ENCODE peak calls at places on chromosomes 11 and 22, in nine cellular contexts. U, L, H, D, R, B, X, Z and P are unnamed samples.

GRCh38 chr11:78139422-78140391 is at the start of gene ALG8:
- DNase-seq in U (peak; percentile 85), L (peak; percentile 87), H (peak; percentile 95), D (peak; percentile 88), R (peak; percentile 99), B (peak; percentile 98), X (peak; percentile 97), Z (peak; percentile 99), P (peak; percentile 92)

GRCh38 chr11:134725939-134726639 is 314.0 kb upstream of the B3GAT1 start:
- DNase-seq in U (peak; percentile 35), L (no peak), H (peak; percentile 33), D (peak; percentile 44), R (no peak), B (peak; percentile 48), X (peak; percentile 48), Z (peak; percentile 62), P (peak; percentile 67)

GRCh38 chr11:19922689-19923035 is 210.0 kb downstream of the NAV2 start:
- DNase-seq in U (no peak), L (no peak), H (no peak), D (no peak), R (no peak), B (no peak), X (no peak), Z (no peak), P (no peak)

GRCh38 chr11:3109921-3110706 is 52.9 kb upstream of the CARS1 start:
- DNase-seq in U (peak; percentile 37), L (peak; percentile 43), H (peak; percentile 61), D (peak; percentile 32), R (peak; percentile 28), B (peak; percentile 80), X (peak; percentile 47), Z (peak; percentile 82), P (peak; percentile 56)

GRCh38 chr11:15972838-15973237 is 383.5 kb downstream of the SOX6 start:
- DNase-seq in U (no peak), L (no peak), H (no peak), D (no peak), R (no peak), B (no peak), X (no peak), Z (no peak), P (no peak)

GRCh38 chr11:36564376-36565032 is 3.3 kb upstream of the RAG1 start:
- DNase-seq in U (peak; percentile 24), L (no peak), H (peak; percentile 35), D (peak; percentile 50), R (peak; percentile 64), B (peak; percentile 61), X (peak; percentile 58), Z (no peak), P (no peak)

GRCh38 chr11:15864021-15864805 is 492.1 kb downstream of the SOX6 start:
- DNase-seq in U (no peak), L (no peak), H (no peak), D (no peak), R (no peak), B (no peak), X (no peak), Z (no peak), P (no peak)

GRCh38 chr11:117654281-117654680 is 142.7 kb downstream of the DSCAML1 start:
- DNase-seq in U (no peak), L (no peak), H (no peak), D (no peak), R (no peak), B (no peak), X (no peak), Z (no peak), P (no peak)

GRCh38 chr11:128906185-128907065 is 15.3 kb downstream of the KCNJ5 start:
- DNase-seq in U (no peak), L (no peak), H (peak; percentile 39), D (no peak), R (no peak), B (no peak), X (no peak), Z (no peak), P (no peak)

GRCh38 chr11:128911239-128911638 is 20.1 kb downstream of the KCNJ5 start:
- DNase-seq in U (no peak), L (no peak), H (no peak), D (no peak), R (no peak), B (no peak), X (no peak), Z (no peak), P (no peak)

GRCh38 chr11:128910583-128910982 is 19.4 kb downstream of the KCNJ5 start:
- DNase-seq in U (no peak), L (no peak), H (no peak), D (no peak), R (no peak), B (no peak), X (no peak), Z (no peak), P (no peak)

GRCh38 chr11:128909438-128910125 is 18.4 kb downstream of the KCNJ5 start:
- DNase-seq in U (no peak), L (no peak), H (no peak), D (peak; percentile 71), R (peak; percentile 39), B (no peak), X (no peak), Z (no peak), P (no peak)

DNA sequence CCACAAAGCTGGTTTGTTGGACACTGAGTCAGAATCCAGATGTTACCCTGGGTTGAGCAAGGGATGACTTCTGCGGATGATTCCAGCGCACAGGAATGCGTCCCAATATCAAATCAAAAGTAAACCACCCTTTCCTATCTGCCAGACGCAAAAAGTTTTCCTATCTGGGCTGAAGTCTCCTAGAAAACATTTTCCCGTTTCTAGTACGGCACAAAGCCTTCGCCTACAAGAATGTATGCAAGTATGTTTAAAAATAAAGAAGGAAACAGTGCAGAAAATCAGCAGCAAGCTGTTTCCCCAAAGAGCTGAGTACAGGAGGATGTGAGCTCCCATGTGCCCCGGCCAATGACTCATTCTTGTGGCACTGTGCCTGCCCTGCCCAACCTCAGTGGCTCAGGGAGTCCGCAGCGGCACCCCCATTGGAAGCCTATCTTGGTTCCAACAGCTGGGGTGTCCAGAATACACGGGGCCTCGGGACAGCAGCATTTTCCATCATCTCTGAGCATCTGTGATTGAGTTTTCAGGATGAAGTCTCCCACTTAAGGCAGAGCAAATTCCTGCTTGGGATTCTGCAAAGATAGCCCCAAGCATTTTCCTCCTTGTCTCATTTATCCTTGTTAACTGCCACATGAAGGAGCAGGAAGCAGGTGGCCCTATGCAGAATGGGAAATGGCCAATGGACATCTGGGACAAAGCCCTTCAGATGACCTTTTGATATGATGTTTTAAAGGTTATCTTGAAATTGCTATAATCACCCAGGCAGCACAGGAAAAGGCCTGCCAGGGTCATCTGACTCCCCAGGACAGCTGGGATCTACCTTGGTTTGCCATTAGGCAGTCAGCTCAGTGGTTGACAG is 17.5 kb downstream of the KCNJ5 start:
- DNase-seq in U (peak; percentile 45), L (no peak), H (peak; percentile 70), D (peak; percentile 68), R (peak; percentile 92), B (no peak), X (peak; percentile 78), Z (no peak), P (no peak)
- TF ChIP-seq POLR2AphosphoS5 in U (peak; percentile 39), L (no peak), H (no peak), D (peak; percentile 29), R (peak; percentile 47), B (no peak), X (peak; percentile 20), Z (peak; percentile 14), P (peak; percentile 29)

GRCh38 chr22:19798825-19799224 is 38.2 kb downstream of the TBX1 start:
- DNase-seq in U (no peak), L (no peak), H (no peak), D (no peak), R (no peak), B (peak; percentile 44), X (no peak), Z (no peak), P (no peak)
- H3K36me3 ChIP-seq in U (no peaks in the 10 kb centered on the region), L (no peaks in the 10 kb centered on the region), H (no peaks in the 10 kb centered on the region), D (no peaks in the 10 kb centered on the region), R (no peaks in the 10 kb centered on the region), B (no peaks in the 10 kb centered on the region), X (no peaks in the 10 kb centered on the region), Z (no peaks in the 10 kb centered on the region), P (no peaks in the 10 kb centered on the region)

GRCh38 chr22:40749006-40749405 is 69.7 kb downstream of the MCHR1 start:
- DNase-seq in U (no peak), L (no peak), H (no peak), D (no peak), R (no peak), B (no peak), X (no peak), Z (no peak), P (no peak)

GRCh38 chr22:40748388-40748970 is 69.2 kb downstream of the MCHR1 start:
- DNase-seq in U (no peak), L (no peak), H (no peak), D (no peak), R (no peak), B (no peak), X (no peak), Z (no peak), P (no peak)

GRCh38 chr22:40743740-40744139 is 64.5 kb downstream of the MCHR1 start:
- DNase-seq in U (no peak), L (no peak), H (no peak), D (no peak), R (no peak), B (peak; percentile 41), X (no peak), Z (no peak), P (no peak)

GRCh38 chr22:40747361-40747760 is 68.1 kb downstream of the MCHR1 start:
- DNase-seq in U (no peak), L (no peak), H (no peak), D (no peak), R (no peak), B (no peak), X (no peak), Z (no peak), P (no peak)

DNA sequence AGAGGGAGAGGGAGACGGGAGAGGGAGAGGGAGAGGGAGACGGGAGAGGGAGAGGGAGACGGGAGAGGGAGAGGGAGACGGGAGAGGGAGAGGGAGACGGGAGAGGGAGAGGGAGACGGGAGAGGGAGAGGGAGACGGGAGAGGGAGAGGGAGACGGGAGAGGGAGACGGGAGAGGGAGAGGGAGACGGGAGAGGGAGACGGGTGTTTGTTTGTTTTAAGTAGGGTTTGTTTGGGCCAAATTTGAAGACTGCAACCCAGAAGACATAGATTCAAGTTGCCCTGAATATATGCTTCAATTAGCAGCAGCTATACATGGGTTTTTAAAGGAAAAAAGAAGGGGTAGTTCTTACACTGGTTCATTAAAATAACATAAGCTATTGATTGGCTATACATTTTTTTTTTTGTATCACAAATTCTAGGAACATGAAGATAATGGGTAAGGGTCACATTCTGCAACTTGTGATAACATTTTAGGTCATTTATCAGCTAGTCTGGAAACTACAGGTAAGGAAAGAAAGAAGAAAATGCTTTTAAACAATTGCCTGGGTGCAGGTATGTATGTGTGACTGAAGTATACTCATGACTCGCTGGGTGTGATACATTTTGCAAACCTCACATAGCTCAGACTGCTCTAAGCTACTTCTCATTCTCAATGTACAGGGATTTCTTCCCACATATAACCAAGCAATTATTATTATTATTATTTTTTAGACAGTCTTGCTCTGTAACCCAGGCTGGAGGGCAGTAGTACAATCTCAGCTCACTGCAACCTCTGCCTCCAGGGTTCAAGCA is 67.3 kb downstream of the MCHR1 start:
- DNase-seq in U (no peak), L (no peak), H (no peak), D (no peak), R (no peak), B (no peak), X (no peak), Z (no peak), P (no peak)
- H3K4me1 ChIP-seq in U (no peaks in the 10 kb centered on the region), L (peaks cover 7% of the 10 kb centered on the region), H (no peaks in the 10 kb centered on the region), D (no peaks in the 10 kb centered on the region), R (no peaks in the 10 kb centered on the region), B (peaks cover 6% of the 10 kb centered on the region), X (no peaks in the 10 kb centered on the region), Z (no peaks in the 10 kb centered on the region), P (no peaks in the 10 kb centered on the region)

GRCh38 chr11:110908401-110909106 is 196.3 kb upstream of the ARHGAP20 start:
- DNase-seq in U (no peak), L (no peak), H (no peak), D (no peak), R (no peak), B (no peak), X (no peak), Z (no peak), P (no peak)
- TF ChIP-seq POLR2AphosphoS5 in U (no peak), L (no peak), H (no peak), D (no peak), R (no peak), B (no peak), X (no peak), Z (no peak), P (no peak)